ENCODE peak calls at places on chromosomes 1 and 21, in four cellular contexts. T is retina, Y is endothelial cell, H is transverse colon. Z is an unnamed sample.

GRCh38 chr1:225754940-225755635 is 22.5 kb upstream of the SRP9 start:
- DNase-seq in T (no peak), Y (no peak), H (peak), Z (no peak)

GRCh38 chr1:19179597-19180271 is 30.3 kb downstream of the UBR4 start:
- DNase-seq in T (no peak), Y (peak), H (no peak), Z (peak)

GRCh38 chr21:41868062-41868710 is 11.0 kb downstream of the PRDM15 start:
- DNase-seq in T (no peak), Y (no peak), H (peak), Z (no peak)

GRCh38 chr1:233998926-233999325 is 94.5 kb downstream of the SLC35F3 start:
- DNase-seq in T (peak), Y (no peak), H (no peak), Z (no peak)

GRCh38 chr1:227218870-227219578 is 99.3 kb downstream of the CDC42BPA start:
- DNase-seq in T (no peak), Y (peak), H (peak), Z (no peak)

GRCh38 chr1:51063121-51063520 is 38.9 kb upstream of the C1orf185 start:
- DNase-seq in T (no peak), Y (no peak), H (no peak), Z (no peak)

GRCh38 chr1:82090104-82090503 is 289.4 kb downstream of the ADGRL2 start:
- DNase-seq in T (no peak), Y (no peak), H (no peak), Z (no peak)

GRCh38 chr1:28865997-28866650 is 48.2 kb upstream of the EPB41 start:
- DNase-seq in T (no peak), Y (no peak), H (no peak), Z (no peak)

GRCh38 chr1:2115008-2115921 is 65.1 kb downstream of the PRKCZ start:
- DNase-seq in T (no peak), Y (no peak), H (no peak), Z (no peak)

GRCh38 chr21:33112151-33112550 is 42.2 kb downstream of the OLIG1 start:
- DNase-seq in T (peak), Y (no peak), H (no peak), Z (no peak)

GRCh38 chr1:236893626-236894545 is 98.8 kb downstream of the MTR start:
- DNase-seq in T (no peak), Y (no peak), H (no peak), Z (peak)

GRCh38 chr1:58290685-58291372 is 255.7 kb downstream of the OMA1 start:
- DNase-seq in T (peak), Y (peak), H (no peak), Z (peak)

GRCh38 chr1:202578001-202578500 is 132.2 kb downstream of the SYT2 start:
- DNase-seq in T (no peak), Y (no peak), H (no peak), Z (no peak)

GRCh38 chr1:4062041-4062440 is 162.0 kb upstream of the C1orf174 start:
- DNase-seq in T (no peak), Y (no peak), H (no peak), Z (no peak)

GRCh38 chr21:44800103-44800502 is 1.5 kb downstream of the UBE2G2 start:
- DNase-seq in T (no peak), Y (peak), H (no peak), Z (peak)

GRCh38 chr1:10686404-10687040 is 109.9 kb downstream of the CASZ1 start:
- DNase-seq in T (peak), Y (no peak), H (peak), Z (no peak)

GRCh38 chr1:2290171-2290578 is 62.1 kb downstream of the SKI start:
- DNase-seq in T (no peak), Y (no peak), H (no peak), Z (no peak)

GRCh38 chr1:27760411-27760810 is 12.6 kb upstream of the STX12 start:
- DNase-seq in T (no peak), Y (no peak), H (no peak), Z (no peak)

GRCh38 chr1:226148121-226148648 is 38.4 kb downstream of the ACBD3 start:
- DNase-seq in T (no peak), Y (no peak), H (no peak), Z (no peak)

GRCh38 chr1:180611016-180611930 is 20.5 kb upstream of the XPR1 start:
- DNase-seq in T (no peak), Y (no peak), H (no peak), Z (no peak)

GRCh38 chr1:114510235-114511047 is 562 bp downstream of the TRIM33 start:
- DNase-seq in T (peak), Y (peak), H (peak), Z (no peak)

GRCh38 chr1:109161836-109162606 is 48.1 kb downstream of the ELAPOR1 start:
- DNase-seq in T (peak), Y (no peak), H (no peak), Z (peak)

GRCh38 chr1:167824163-167824794 is 89.7 kb downstream of the ADCY10 start:
- DNase-seq in T (no peak), Y (no peak), H (no peak), Z (no peak)

GRCh38 chr1:85582687-85583354 is 2.3 kb downstream of the CCN1 start:
- DNase-seq in T (no peak), Y (no peak), H (no peak), Z (peak)

GRCh38 chr1:101284021-101284420 is 47.2 kb downstream of the S1PR1 start:
- DNase-seq in T (no peak), Y (no peak), H (no peak), Z (no peak)

GRCh38 chr21:32412162-32412997 is at the start of gene EVA1C:
- DNase-seq in T (peak), Y (peak), H (peak), Z (peak)

GRCh38 chr1:220747426-220748090 is 564 bp upstream of the MTARC2 start:
- DNase-seq in T (no peak), Y (no peak), H (no peak), Z (no peak)

GRCh38 chr1:87335175-87335992 is 6.7 kb downstream of the LMO4 start:
- DNase-seq in T (peak), Y (peak), H (peak), Z (peak)

GRCh38 chr1:246809473-246809872 is 85.3 kb downstream of the SCCPDH start:
- DNase-seq in T (no peak), Y (no peak), H (no peak), Z (no peak)

GRCh38 chr1:25246600-25247023 is 642 bp downstream of the RSRP1 start:
- DNase-seq in T (no peak), Y (no peak), H (peak), Z (no peak)

GRCh38 chr1:200857804-200858203 is 15.0 kb upstream of the GPR25 start:
- DNase-seq in T (no peak), Y (no peak), H (no peak), Z (no peak)

GRCh38 chr1:15948600-15949452 is 27.1 kb downstream of the ZBTB17 start:
- DNase-seq in T (no peak), Y (no peak), H (peak), Z (no peak)

GRCh38 chr1:91751281-91751680 is 134.7 kb downstream of the TGFBR3 start:
- DNase-seq in T (no peak), Y (no peak), H (peak), Z (no peak)

GRCh38 chr1:33298623-33299277 is 22.1 kb downstream of the A3GALT2 start:
- DNase-seq in T (peak), Y (peak), H (peak), Z (peak)

GRCh38 chr1:96233422-96233821 is 488.2 kb upstream of the PTBP2 start:
- DNase-seq in T (no peak), Y (no peak), H (no peak), Z (no peak)

GRCh38 chr1:228691926-228692325 is 43.4 kb upstream of the RHOU start:
- DNase-seq in T (no peak), Y (peak), H (peak), Z (peak)

GRCh38 chr1:223887724-223888428 is 42.1 kb upstream of the TP53BP2 start:
- DNase-seq in T (no peak), Y (no peak), H (peak), Z (no peak)

GRCh38 chr1:157367091-157367739 is 185.1 kb downstream of the FCRL5 start:
- DNase-seq in T (no peak), Y (no peak), H (no peak), Z (no peak)

GRCh38 chr1:74652711-74653131 is 20.9 kb downstream of the ERICH3 start:
- DNase-seq in T (no peak), Y (peak), H (no peak), Z (peak)

GRCh38 chr21:41411449-41412089 is 14.5 kb upstream of the MX1 start:
- DNase-seq in T (no peak), Y (no peak), H (peak), Z (peak)

Z was measured in T47D.